ENCODE peak calls at places on chromosome 6, in six cellular contexts. N is HCT116, L is K562, H is H1, S is HepG2, X is GM12878. I is an unnamed sample.

GRCh38 chr6:132466952-132467351 is 46.0 kb downstream of the STX7 start:
- DNase-seq in S (no peak), H (no peak), L (no peak), N (no peak), X (no peak), I (no peak)

GRCh38 chr6:46320505-46320904 is 149.7 kb upstream of the ENPP5 start:
- DNase-seq in S (no peak), N (no peak), H (no peak), X (no peak), L (no peak), I (no peak)

GRCh38 chr6:151092561-151092960 is 147.2 kb upstream of the AKAP12 start:
- DNase-seq in X (no peak), L (no peak), H (no peak), N (no peak), S (no peak), I (no peak)

GRCh38 chr6:3304500-3305215 is 45.9 kb downstream of the PSMG4 start:
- DNase-seq in H (no peak), S (no peak), L (no peak), N (no peak), X (no peak), I (no peak)

GRCh38 chr6:17446713-17447112 is 53.3 kb downstream of the CAP2 start:
- DNase-seq in L (no peak), S (no peak), H (no peak), X (no peak), N (no peak), I (no peak)

GRCh38 chr6:87436435-87436834 is 28.7 kb downstream of the CFAP206 start:
- DNase-seq in L (peak), N (peak), X (peak), S (peak), H (peak), I (peak)

GRCh38 chr6:17497701-17498100 is 102.4 kb upstream of the FAM8A1 start:
- DNase-seq in H (no peak), X (no peak), S (no peak), N (no peak), L (no peak), I (no peak)

GRCh38 chr6:21371676-21372161 is 221.8 kb upstream of the SOX4 start:
- DNase-seq in H (no peak), S (peak), X (no peak), N (no peak), L (no peak), I (no peak)

GRCh38 chr6:27650620-27651370 is 177.9 kb upstream of the ZNF184 start:
- DNase-seq in S (peak), L (peak), H (peak), X (no peak), N (peak), I (peak)

GRCh38 chr6:399785-400517 is 8.4 kb downstream of the IRF4 start:
- DNase-seq in H (no peak), S (no peak), N (no peak), L (no peak), X (no peak), I (no peak)

GRCh38 chr6:158624684-158625682 is 19.6 kb downstream of the DYNLT1 start:
- DNase-seq in H (no peak), N (no peak), S (no peak), X (no peak), L (no peak), I (no peak)

GRCh38 chr6:139114741-139115140 is 20.1 kb upstream of the HECA start:
- DNase-seq in H (no peak), X (no peak), N (no peak), S (no peak), L (no peak), I (no peak)

GRCh38 chr6:99980741-99981140 is 13.3 kb downstream of the MCHR2 start:
- DNase-seq in L (no peak), H (no peak), N (no peak), X (no peak), S (no peak), I (no peak)

GRCh38 chr6:119467478-119468081 is 118.0 kb upstream of the MAN1A1 start:
- DNase-seq in X (no peak), L (no peak), S (no peak), H (no peak), N (no peak), I (no peak)

GRCh38 chr6:2103644-2104523 is 141.5 kb downstream of the GMDS start:
- DNase-seq in S (peak), X (peak), L (no peak), N (peak), H (no peak), I (no peak)

GRCh38 chr6:70315096-70315751 is 12.3 kb upstream of the COL9A1 start:
- DNase-seq in S (no peak), H (no peak), X (no peak), L (no peak), N (no peak), I (no peak)

GRCh38 chr6:89260310-89260709 is 43.2 kb upstream of the GABRR1 start:
- DNase-seq in X (no peak), L (peak), N (no peak), H (peak), S (no peak), I (no peak)

GRCh38 chr6:167455371-167455770 is 130.5 kb downstream of the TTLL2 start:
- DNase-seq in X (no peak), H (no peak), N (no peak), L (no peak), S (no peak), I (no peak)

GRCh38 chr6:57130784-57131183 is 40.8 kb downstream of the ZNF451 start:
- DNase-seq in X (no peak), N (no peak), L (no peak), H (no peak), S (no peak), I (no peak)

GRCh38 chr6:42404494-42404893 is 47.2 kb downstream of the TRERF1 start:
- DNase-seq in N (peak), S (no peak), L (peak), H (no peak), X (no peak), I (peak)

GRCh38 chr6:99613398-99613704 is 6.7 kb downstream of the PRDM13 start:
- DNase-seq in L (no peak), N (no peak), S (no peak), H (no peak), X (no peak), I (no peak)

GRCh38 chr6:121485359-121485809 is 49.9 kb downstream of the GJA1 start:
- DNase-seq in N (peak), L (no peak), X (no peak), H (no peak), S (no peak), I (no peak)

GRCh38 chr6:137657351-137657911 is 163.2 kb upstream of the OLIG3 start:
- DNase-seq in H (no peak), X (no peak), N (no peak), L (no peak), S (no peak), I (no peak)

GRCh38 chr6:155351273-155352129 is 37.2 kb upstream of the TFB1M start:
- DNase-seq in X (peak), S (no peak), H (no peak), N (no peak), L (no peak), I (no peak)

DNA sequence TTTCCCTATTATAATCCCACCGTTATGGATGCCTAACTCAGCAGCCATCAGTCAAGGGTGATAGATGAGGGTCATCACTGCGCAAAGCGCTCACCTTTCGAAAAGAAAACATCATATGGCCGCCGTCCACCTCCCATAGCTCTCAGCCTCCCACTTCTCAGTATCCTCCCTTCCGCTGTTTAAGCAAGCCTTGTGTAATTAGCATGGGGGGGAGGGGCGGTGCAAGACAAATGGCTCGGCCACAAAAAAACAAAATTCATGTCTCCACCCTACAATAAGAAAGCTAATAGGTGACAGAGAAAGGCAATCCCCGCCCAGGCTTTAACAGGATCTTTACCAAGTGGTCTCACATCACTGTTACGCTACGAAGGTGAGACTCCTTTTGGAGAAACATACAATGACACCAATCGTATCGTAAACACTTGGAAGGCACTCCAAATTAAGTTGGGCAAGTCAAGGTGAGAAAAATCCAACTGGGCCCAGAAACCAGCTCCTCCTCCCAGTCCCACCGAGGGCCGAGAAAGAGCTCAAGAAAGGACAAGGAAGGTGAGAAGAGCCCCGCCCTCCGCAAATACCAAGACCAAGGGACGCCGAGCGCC is 645 bp downstream of the DDX39B start:
- DNase-seq in H (no peak), S (peak), L (peak), N (no peak), X (no peak), I (peak)
- TF ChIP-seq ZNF274 in H (no peak), S (no peak), L (no peak), N (no peak), X (no peak), I (no peak)

GRCh38 chr6:148294059-148294458 is 48.6 kb upstream of the SASH1 start:
- DNase-seq in L (no peak), N (no peak), S (no peak), H (no peak), X (no peak), I (no peak)
- TF ChIP-seq ZNF274 in L (no peak), N (no peak), S (no peak), H (no peak), X (no peak), I (no peak)

GRCh38 chr6:44659676-44660170 is 272.2 kb downstream of the CDC5L start:
- DNase-seq in X (no peak), H (no peak), N (no peak), L (no peak), S (no peak), I (no peak)

GRCh38 chr6:44662461-44663121 is 275.1 kb downstream of the CDC5L start:
- DNase-seq in H (peak), S (peak), X (no peak), L (no peak), N (no peak), I (peak)

GRCh38 chr6:44661631-44662030 is 274.1 kb downstream of the CDC5L start:
- DNase-seq in L (no peak), N (no peak), H (no peak), S (no peak), X (no peak), I (no peak)

GRCh38 chr6:44660561-44661220 is 273.2 kb downstream of the CDC5L start:
- DNase-seq in L (no peak), H (no peak), X (no peak), N (no peak), S (no peak), I (no peak)

DNA sequence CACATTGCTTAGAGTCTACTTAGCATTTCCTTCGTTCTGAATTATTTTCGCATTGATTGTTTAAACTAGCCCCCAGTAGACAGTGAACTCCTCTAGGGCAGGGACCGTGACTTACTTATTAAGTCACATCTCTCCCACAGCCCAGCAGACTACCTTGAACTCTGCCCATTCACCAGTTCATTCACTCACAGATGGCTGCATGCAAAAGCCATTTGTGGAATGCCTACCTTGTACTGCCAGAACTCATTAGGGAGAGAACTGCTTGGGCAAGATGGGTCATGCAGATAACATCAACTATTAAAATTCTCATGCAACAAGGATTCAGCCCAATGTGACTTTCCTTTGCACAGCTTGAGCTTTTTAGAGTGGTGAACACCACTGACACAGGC is 273.7 kb downstream of the CDC5L start:
- DNase-seq in S (peak), X (no peak), L (no peak), N (no peak), H (no peak), I (no peak)
- TF ChIP-seq ZNF274 in S (no peak), X (no peak), L (no peak), N (no peak), H (no peak), I (no peak)

GRCh38 chr6:76697585-76697984 is 625.1 kb upstream of the IMPG1 start:
- DNase-seq in X (no peak), L (no peak), H (no peak), S (no peak), N (peak), I (no peak)
- TF ChIP-seq ZNF274 in X (no peak), L (no peak), H (no peak), S (no peak), N (no peak), I (no peak)

GRCh38 chr6:115720900-115721299 is 339.8 kb downstream of the FRK start:
- DNase-seq in H (no peak), X (no peak), L (no peak), N (no peak), S (no peak), I (no peak)

GRCh38 chr6:115717472-115717871 is 343.2 kb downstream of the FRK start:
- DNase-seq in X (peak), H (no peak), L (no peak), N (no peak), S (no peak), I (no peak)

GRCh38 chr6:115721564-115721963 is 339.1 kb downstream of the FRK start:
- DNase-seq in H (no peak), X (no peak), L (no peak), S (no peak), N (no peak), I (no peak)

GRCh38 chr6:115712562-115712961 is 348.1 kb downstream of the FRK start:
- DNase-seq in N (no peak), L (no peak), X (no peak), H (no peak), S (no peak), I (no peak)

GRCh38 chr6:115717062-115717461 is 343.6 kb downstream of the FRK start:
- DNase-seq in N (no peak), L (no peak), S (no peak), X (peak), H (no peak), I (no peak)
- TF ChIP-seq ZNF274 in N (no peak), L (no peak), S (no peak), X (no peak), H (no peak), I (no peak)

DNA sequence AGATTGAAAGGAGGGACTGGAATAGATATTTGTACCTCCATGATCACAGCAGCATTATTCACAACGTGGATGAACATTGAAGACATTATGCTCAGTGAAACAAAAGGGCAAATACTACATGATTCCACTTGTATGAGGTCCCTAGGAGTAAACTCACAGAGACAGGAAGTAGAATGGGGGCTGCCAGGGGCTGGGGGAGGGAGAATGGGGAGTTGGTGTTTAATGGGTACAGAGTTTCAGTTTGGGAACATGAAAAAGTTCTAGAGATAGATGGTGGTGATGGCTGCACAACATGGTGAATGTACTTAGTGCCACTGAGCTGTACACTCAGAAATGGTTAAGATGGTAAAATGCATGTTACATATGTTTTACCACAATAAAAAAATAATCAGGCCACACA is 164.3 kb upstream of the RREB1 start:
- DNase-seq in L (no peak), H (no peak), X (no peak), S (no peak), N (no peak), I (no peak)
- TF ChIP-seq ZNF274 in L (no peak), H (no peak), X (no peak), S (no peak), N (no peak), I (no peak)